ENCODE peak calls at places on chromosomes 16 and 17, in four cellular contexts. One of them, this sample, is unnamed.

GRCh38 chr17:79907855-79908254 is 68.6 kb upstream of the CBX4 start:
- DNase-seq in K562: no peak
- DNase-seq in Panc1: no peak
- DNase-seq in HepG2: no peak
- DNase-seq in this sample: no peak

GRCh38 chr17:78419970-78420820 is 41.7 kb downstream of the PGS1 start:
- DNase-seq in K562: no peak
- DNase-seq in Panc1: no peak
- DNase-seq in HepG2: no peak
- DNase-seq in this sample: no peak

GRCh38 chr17:66450008-66450856 is 147.8 kb downstream of the PRKCA start:
- DNase-seq in HepG2: peak; percentile 36
- DNase-seq in K562: no peak
- DNase-seq in Panc1: no peak
- DNase-seq in this sample: no peak

GRCh38 chr16:1474047-1474446 is 781 bp downstream of the CLCN7 start:
- DNase-seq in HepG2: peak; percentile 28
- DNase-seq in Panc1: no peak
- DNase-seq in K562: peak; percentile 41
- DNase-seq in this sample: no peak

GRCh38 chr17:44536090-44536960 is 21.0 kb upstream of the FZD2 start:
- DNase-seq in K562: no peak
- DNase-seq in HepG2: no peak
- DNase-seq in Panc1: no peak
- DNase-seq in this sample: no peak

GRCh38 chr16:2234813-2235170 is 1.5 kb upstream of the DNASE1L2 start:
- DNase-seq in K562: no peak
- DNase-seq in HepG2: no peak
- DNase-seq in Panc1: no peak
- DNase-seq in this sample: no peak

GRCh38 chr17:57256708-57257112 is 387 bp downstream of the MSI2 start:
- DNase-seq in K562: peak; percentile 25
- DNase-seq in HepG2: no peak
- DNase-seq in Panc1: no peak
- DNase-seq in this sample: no peak

GRCh38 chr17:181213-182163 is at the start of gene DOC2B:
- DNase-seq in HepG2: no peak
- DNase-seq in K562: no peak
- DNase-seq in Panc1: no peak
- DNase-seq in this sample: peak; percentile 40

GRCh38 chr16:66127459-66128362 is 238.8 kb upstream of the CDH5 start:
- DNase-seq in K562: no peak
- DNase-seq in Panc1: no peak
- DNase-seq in HepG2: no peak
- DNase-seq in this sample: no peak

GRCh38 chr16:1983544-1984346 is at the start of gene GFER:
- DNase-seq in K562: peak; percentile 98
- DNase-seq in HepG2: peak; percentile 81
- DNase-seq in Panc1: no peak
- DNase-seq in this sample: peak; percentile 85

GRCh38 chr17:81401727-81402529 is 6.7 kb downstream of the BAHCC1 start:
- DNase-seq in Panc1: no peak
- DNase-seq in K562: peak; percentile 84
- DNase-seq in HepG2: no peak
- DNase-seq in this sample: no peak

GRCh38 chr17:18974407-18975149 is 22.6 kb downstream of the SLC5A10 start:
- DNase-seq in Panc1: no peak
- DNase-seq in K562: no peak
- DNase-seq in HepG2: no peak
- DNase-seq in this sample: no peak

GRCh38 chr16:1890701-1891035 is 18.7 kb upstream of the MEIOB start:
- DNase-seq in K562: no peak
- DNase-seq in Panc1: no peak
- DNase-seq in HepG2: no peak
- DNase-seq in this sample: no peak

GRCh38 chr16:57187508-57187854 is 1.4 kb downstream of the RSPRY1 start:
- DNase-seq in Panc1: no peak
- DNase-seq in K562: peak; percentile 21
- DNase-seq in HepG2: peak; percentile 29
- DNase-seq in this sample: no peak

GRCh38 chr17:38464723-38465419 is 36.6 kb downstream of the ARHGAP23 start:
- DNase-seq in K562: peak; percentile 79
- DNase-seq in Panc1: no peak
- DNase-seq in HepG2: no peak
- DNase-seq in this sample: peak; percentile 64

GRCh38 chr17:76091526-76092285 is 11.9 kb downstream of the EXOC7 start:
- DNase-seq in Panc1: no peak
- DNase-seq in K562: no peak
- DNase-seq in HepG2: no peak
- DNase-seq in this sample: no peak

GRCh38 chr16:66604376-66605176 is at the start of gene CMTM3:
- DNase-seq in HepG2: peak; percentile 54
- DNase-seq in Panc1: no peak
- DNase-seq in K562: peak; percentile 92
- DNase-seq in this sample: peak; percentile 21

GRCh38 chr16:19153876-19154275 is 14.2 kb upstream of the SYT17 start:
- DNase-seq in Panc1: no peak
- DNase-seq in HepG2: no peak
- DNase-seq in K562: peak; percentile 70
- DNase-seq in this sample: peak; percentile 77

GRCh38 chr16:81973737-81974136 is 37.5 kb downstream of the SDR42E1 start:
- DNase-seq in HepG2: no peak
- DNase-seq in K562: no peak
- DNase-seq in Panc1: no peak
- DNase-seq in this sample: no peak

DNA sequence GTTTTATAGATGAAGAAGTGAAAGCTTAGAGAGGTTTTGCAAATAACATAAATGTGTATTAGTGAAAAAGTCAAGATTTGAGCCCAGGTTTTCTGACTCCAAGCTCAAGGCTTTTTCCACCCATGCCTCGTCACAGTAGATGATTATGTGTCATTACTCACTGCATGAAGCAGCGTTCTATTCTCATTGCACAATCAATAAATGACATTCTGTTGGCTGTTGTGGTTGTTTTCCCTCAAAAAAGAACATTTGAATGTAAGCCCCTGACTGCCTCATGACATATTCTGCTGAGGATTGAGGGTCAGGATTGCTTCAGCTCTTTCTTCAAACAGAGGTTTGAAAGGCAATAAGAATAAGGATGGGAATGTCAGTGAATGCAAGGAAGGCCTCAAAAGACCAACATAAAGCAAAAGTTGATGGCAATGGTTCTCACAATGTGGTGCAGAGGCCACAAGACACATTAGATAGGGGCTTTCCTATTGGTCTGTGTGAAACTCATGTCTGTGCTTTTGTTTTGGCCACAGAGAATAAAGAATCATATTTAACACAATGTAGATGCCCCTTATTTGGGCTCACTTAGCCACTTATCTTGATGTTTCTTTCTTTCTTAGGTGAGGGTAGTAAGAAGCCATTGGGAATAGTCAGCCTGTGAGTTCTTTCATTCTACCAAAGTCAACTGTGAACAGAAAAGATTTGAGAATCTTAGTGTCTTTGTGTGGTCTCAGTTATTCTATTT is 5.4 kb upstream of the MMD start:
- DNase-seq in Panc1: no peak
- DNase-seq in HepG2: no peak
- DNase-seq in K562: no peak
- DNase-seq in this sample: no peak
- TF ChIP-seq TCF7L2 in Panc1: no peak
- TF ChIP-seq TCF7L2 in HepG2: no peak
- TF ChIP-seq TCF7L2 in K562: no peak
- TF ChIP-seq TCF7L2 in this sample: no peak

GRCh38 chr17:28749516-28750177 is 5.8 kb downstream of the TRAF4 start:
- DNase-seq in HepG2: no peak
- DNase-seq in Panc1: no peak
- DNase-seq in K562: no peak
- DNase-seq in this sample: no peak

GRCh38 chr17:28746611-28747045 is 2.8 kb downstream of the TRAF4 start:
- DNase-seq in K562: no peak
- DNase-seq in Panc1: no peak
- DNase-seq in HepG2: no peak
- DNase-seq in this sample: no peak

GRCh38 chr17:28747046-28747691 is 3.4 kb downstream of the TRAF4 start:
- DNase-seq in Panc1: no peak
- DNase-seq in K562: no peak
- DNase-seq in HepG2: no peak
- DNase-seq in this sample: no peak

GRCh38 chr17:28748852-28749515 is 5.2 kb downstream of the TRAF4 start:
- DNase-seq in K562: no peak
- DNase-seq in Panc1: no peak
- DNase-seq in HepG2: no peak
- DNase-seq in this sample: no peak

GRCh38 chr17:28747801-28748750 is 4.3 kb downstream of the TRAF4 start:
- DNase-seq in Panc1: no peak
- DNase-seq in HepG2: no peak
- DNase-seq in K562: no peak
- DNase-seq in this sample: no peak
- H3K36me3 ChIP-seq in Panc1: no peaks in the 10 kb centered on the region
- H3K36me3 ChIP-seq in HepG2: peaks cover 43% of the 10 kb centered on the region
- H3K36me3 ChIP-seq in K562: peaks cover 75% of the 10 kb centered on the region
- H3K36me3 ChIP-seq in this sample: peaks cover 58% of the 10 kb centered on the region

DNA sequence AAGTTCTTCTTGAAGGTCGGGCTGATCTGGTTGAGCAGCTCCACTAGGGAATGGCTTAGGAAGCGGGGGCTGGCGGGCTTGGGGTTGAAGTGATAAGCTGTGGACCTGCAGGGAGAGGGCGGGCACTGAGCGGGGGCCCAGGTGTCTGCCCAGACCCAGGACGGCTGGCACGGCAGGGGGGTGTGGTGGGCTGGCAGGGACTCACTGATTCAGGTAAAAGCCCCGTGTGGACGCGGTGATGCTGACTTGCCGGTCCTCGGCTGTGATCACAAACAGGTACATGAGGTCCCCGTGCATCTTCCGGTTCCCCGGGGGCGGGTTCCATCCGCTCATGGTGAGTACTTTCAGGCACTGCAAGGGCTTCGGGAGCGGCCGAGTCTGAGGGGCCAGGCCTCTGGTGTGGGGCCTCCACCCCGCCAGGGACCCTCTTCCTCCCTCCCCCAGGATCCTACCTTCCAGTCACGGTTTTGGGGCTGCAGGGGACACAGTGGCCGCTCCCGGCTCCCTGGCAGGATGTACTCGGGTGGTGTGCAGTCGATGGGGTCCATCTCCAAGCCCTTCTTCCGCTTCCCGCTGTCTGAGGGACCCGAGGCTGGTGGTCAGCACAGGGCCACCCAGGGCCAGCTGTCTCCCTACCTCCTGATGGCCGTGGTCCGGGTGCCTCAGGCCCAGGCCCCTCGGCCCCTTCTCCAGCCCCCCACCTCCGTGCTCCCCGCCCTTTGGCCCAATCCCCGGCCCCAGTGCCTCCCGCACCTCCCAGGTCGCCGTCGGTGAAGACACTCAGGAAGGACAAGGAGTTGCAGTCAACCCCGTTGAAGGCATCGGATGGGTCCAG is 10.2 kb downstream of the CLUH start:
- DNase-seq in Panc1: no peak
- DNase-seq in HepG2: no peak
- DNase-seq in K562: no peak
- DNase-seq in this sample: no peak
- TF ChIP-seq TCF7L2 in Panc1: no peak
- TF ChIP-seq TCF7L2 in HepG2: no peak
- TF ChIP-seq TCF7L2 in K562: no peak
- TF ChIP-seq TCF7L2 in this sample: no peak

GRCh38 chr17:4162366-4162765 is 19.4 kb downstream of the CYB5D2 start:
- DNase-seq in K562: no peak
- DNase-seq in Panc1: no peak
- DNase-seq in HepG2: no peak
- DNase-seq in this sample: no peak

GRCh38 chr17:4163951-4164350 is 21.0 kb downstream of the CYB5D2 start:
- DNase-seq in K562: peak; percentile 29
- DNase-seq in Panc1: no peak
- DNase-seq in HepG2: no peak
- DNase-seq in this sample: no peak

GRCh38 chr17:4161179-4161559 is 18.2 kb downstream of the CYB5D2 start:
- DNase-seq in Panc1: peak; percentile 88
- DNase-seq in K562: peak; percentile 21
- DNase-seq in HepG2: peak; percentile 10
- DNase-seq in this sample: no peak

GRCh38 chr17:4161560-4162221 is 18.7 kb downstream of the CYB5D2 start:
- DNase-seq in Panc1: no peak
- DNase-seq in K562: peak; percentile 42
- DNase-seq in HepG2: no peak
- DNase-seq in this sample: no peak

GRCh38 chr17:4162775-4163498 is 19.9 kb downstream of the CYB5D2 start:
- DNase-seq in K562: no peak
- DNase-seq in Panc1: no peak
- DNase-seq in HepG2: no peak
- DNase-seq in this sample: no peak
- H3K36me3 ChIP-seq in K562: peaks cover 19% of the 10 kb centered on the region
- H3K36me3 ChIP-seq in Panc1: peaks cover 2% of the 10 kb centered on the region
- H3K36me3 ChIP-seq in HepG2: peaks cover 23% of the 10 kb centered on the region
- H3K36me3 ChIP-seq in this sample: no peaks in the 10 kb centered on the region

This sample was measured in HCT116.